ENCODE peak calls at places on chromosomes 12 and 14, in six cellular contexts. F is testis, O is fibroblast of lung, P is ovary, X is psoas muscle, I is SJCRH30. Y is an unnamed sample.

GRCh38 chr12:109981311-109981710 is 14.9 kb downstream of the GIT2 start:
- DNase-seq in P (no peak), I (no peak), F (no peak), O (no peak), X (no peak), Y (no peak)

GRCh38 chr14:42930058-42930457 is 1323.4 kb downstream of the LRFN5 start:
- DNase-seq in O (peak; percentile 80), F (no peak), P (no peak), X (no peak), I (peak; percentile 49), Y (no peak)

GRCh38 chr12:39975374-39975918 is 130.4 kb downstream of the SLC2A13 start:
- DNase-seq in F (no peak), P (no peak), I (no peak), X (no peak), O (peak; percentile 20), Y (no peak)

GRCh38 chr12:107635139-107635538 is 50.5 kb upstream of the PWP1 start:
- DNase-seq in P (no peak), I (no peak), F (no peak), X (no peak), O (no peak), Y (peak; percentile 59)

GRCh38 chr12:81963026-81963425 is 203.9 kb upstream of the PPFIA2 start:
- DNase-seq in F (no peak), X (no peak), P (no peak), O (no peak), I (no peak), Y (no peak)

GRCh38 chr14:93946506-93947170 is 19.5 kb downstream of the FAM181A start:
- DNase-seq in I (no peak), F (no peak), X (no peak), O (no peak), P (no peak), Y (no peak)

GRCh38 chr12:26995706-26996105 is 18.5 kb downstream of the TM7SF3 start:
- DNase-seq in O (no peak), P (no peak), I (no peak), F (no peak), X (no peak), Y (no peak)

GRCh38 chr12:47736877-47737676 is 11.8 kb upstream of the ENDOU start:
- DNase-seq in I (no peak), F (peak; percentile 95), O (peak; percentile 93), X (peak; percentile 92), P (peak; percentile 95), Y (peak; percentile 82)

GRCh38 chr14:57066887-57067513 is 201.7 kb downstream of the EXOC5 start:
- DNase-seq in O (peak; percentile 3), F (peak; percentile 73), X (no peak), P (peak; percentile 18), I (peak; percentile 10), Y (peak; percentile 65)

GRCh38 chr14:68723808-68724268 is 69.0 kb downstream of the ZFP36L1 start:
- DNase-seq in P (no peak), F (no peak), O (no peak), I (no peak), X (no peak), Y (no peak)

GRCh38 chr12:91178139-91178561 is 4.5 kb downstream of the DCN start:
- DNase-seq in X (peak; percentile 42), I (no peak), O (peak; percentile 79), F (no peak), P (peak; percentile 45), Y (no peak)

GRCh38 chr12:32217354-32218310 is 111.0 kb downstream of the BICD1 start:
- DNase-seq in X (no peak), I (peak; percentile 39), F (no peak), O (peak; percentile 31), P (no peak), Y (no peak)

GRCh38 chr12:52025301-52026172 is 18.8 kb downstream of the TAMALIN start:
- DNase-seq in X (peak; percentile 92), O (peak; percentile 86), I (peak; percentile 82), F (peak; percentile 92), P (peak; percentile 93), Y (peak; percentile 93)

GRCh38 chr12:52023182-52023975 is 16.6 kb downstream of the TAMALIN start:
- DNase-seq in F (peak; percentile 93), O (peak; percentile 65), I (peak; percentile 92), P (peak; percentile 91), X (peak; percentile 92), Y (peak; percentile 99)

GRCh38 chr12:52023976-52024688 is 17.4 kb downstream of the TAMALIN start:
- DNase-seq in X (no peak), F (no peak), P (no peak), I (no peak), O (no peak), Y (no peak)

GRCh38 chr12:52027085-52027843 is 20.5 kb downstream of the TAMALIN start:
- DNase-seq in X (peak; percentile 92), I (no peak), F (no peak), P (no peak), O (no peak), Y (no peak)

GRCh38 chr12:52026267-52026666 is 19.5 kb downstream of the TAMALIN start:
- DNase-seq in O (no peak), X (no peak), I (no peak), F (no peak), P (no peak), Y (no peak)
- H3K4me3 ChIP-seq in O (no peak overlapping the region), X (peak overlapping the region; percentile 60), I (no peak overlapping the region), F (no peak overlapping the region), P (no peak overlapping the region), Y (no peak overlapping the region)

GRCh38 chr14:36805116-36805515 is 143.5 kb downstream of the PAX9 start:
- DNase-seq in X (no peak), P (no peak), F (peak; percentile 38), I (no peak), O (no peak), Y (no peak)
- H3K36me3 ChIP-seq in X (no peaks in the 10 kb centered on the region), P (no peaks in the 10 kb centered on the region), F (no peaks in the 10 kb centered on the region), I (no peaks in the 10 kb centered on the region), O (no peaks in the 10 kb centered on the region), Y (no peaks in the 10 kb centered on the region)

DNA sequence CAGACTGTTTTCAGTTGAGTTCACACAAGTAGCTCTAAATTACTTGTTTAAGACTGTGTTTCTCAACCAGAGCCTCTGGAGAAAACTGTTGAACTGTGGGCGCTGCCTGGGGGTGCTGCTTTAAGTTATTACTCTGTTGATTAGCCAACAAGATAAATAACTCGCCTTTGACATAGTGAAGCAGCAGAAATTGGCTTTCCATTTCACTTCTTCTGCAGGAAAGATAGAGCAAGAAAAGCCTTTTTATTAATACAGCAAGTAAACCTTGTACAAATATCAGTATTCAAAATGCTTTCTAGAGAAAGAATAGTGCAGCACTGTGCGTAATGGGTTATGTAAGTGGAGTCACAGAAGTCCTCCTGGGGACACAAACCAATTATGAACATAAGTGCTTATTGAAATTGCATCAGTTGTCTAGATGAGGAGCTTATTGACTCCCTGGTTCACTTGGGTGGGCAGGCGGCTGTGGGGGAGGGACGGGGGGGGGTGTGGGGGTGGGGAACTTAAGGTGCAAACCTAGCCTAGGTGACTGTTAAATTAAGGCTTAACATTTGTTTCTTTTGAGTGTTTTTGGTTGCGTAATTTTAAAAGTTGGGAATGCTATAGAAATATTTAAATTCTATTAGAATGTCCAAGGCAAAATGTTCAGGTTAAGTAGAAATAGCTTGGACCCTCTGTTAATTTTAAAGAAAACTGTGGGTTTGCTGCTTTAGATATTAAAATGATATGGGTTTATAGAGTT is 6.3 kb downstream of the FRS2 start:
- DNase-seq in F (no peak), O (peak; percentile 34), X (no peak), I (no peak), P (no peak), Y (no peak)
- H3K4me3 ChIP-seq in F (no peak overlapping the region), O (no peak overlapping the region), X (peak overlapping the region; percentile 45), I (no peak overlapping the region), P (no peak overlapping the region), Y (no peak overlapping the region)

GRCh38 chr12:57272337-57273151 is 21.6 kb upstream of the STAC3 start:
- DNase-seq in P (no peak), F (no peak), I (peak; percentile 100), O (no peak), X (no peak), Y (no peak)
- H3K36me3 ChIP-seq in P (no peaks in the 10 kb centered on the region), F (no peaks in the 10 kb centered on the region), I (no peaks in the 10 kb centered on the region), O (peaks cover 7% of the 10 kb centered on the region), X (peaks cover 46% of the 10 kb centered on the region), Y (peaks cover 4% of the 10 kb centered on the region)

GRCh38 chr12:50110127-50110761 is 1.8 kb upstream of the COX14 start:
- DNase-seq in F (no peak), P (no peak), O (no peak), I (peak; percentile 27), X (peak; percentile 79), Y (peak; percentile 52)

GRCh38 chr12:50112456-50113218 is 601 bp downstream of the COX14 start:
- DNase-seq in I (peak; percentile 60), O (no peak), X (no peak), P (no peak), F (peak; percentile 53), Y (no peak)

GRCh38 chr12:50111693-50112455 is at the start of gene COX14:
- DNase-seq in P (peak; percentile 99), X (peak; percentile 99), O (peak; percentile 100), F (peak; percentile 100), I (peak; percentile 100), Y (peak; percentile 97)

GRCh38 chr12:50111417-50111692 is 681 bp upstream of the COX14 start:
- DNase-seq in X (no peak), O (no peak), I (no peak), P (no peak), F (no peak), Y (no peak)

GRCh38 chr12:50110762-50111416 is 1.1 kb upstream of the COX14 start:
- DNase-seq in X (peak; percentile 92), P (peak; percentile 37), F (peak; percentile 58), I (peak; percentile 84), O (peak; percentile 12), Y (peak; percentile 71)
- H3K4me3 ChIP-seq in X (peak overlapping the region; percentile 87), P (no peak overlapping the region), F (peak overlapping the region; percentile 88), I (peak overlapping the region; percentile 78), O (no peak overlapping the region), Y (peak overlapping the region; percentile 43)

GRCh38 chr12:124371366-124371765 is 76.5 kb downstream of the RFLNA start:
- DNase-seq in F (no peak), X (no peak), I (no peak), O (no peak), P (peak; percentile 53), Y (no peak)
- H3K36me3 ChIP-seq in F (no peaks in the 10 kb centered on the region), X (peaks cover 62% of the 10 kb centered on the region), I (peaks cover 68% of the 10 kb centered on the region), O (peaks cover 30% of the 10 kb centered on the region), P (no peaks in the 10 kb centered on the region), Y (peaks cover 9% of the 10 kb centered on the region)

Y was measured in H7.